ENCODE peak calls at places on chromosomes 4 and X, in nine cellular contexts. One of them, this sample, is unnamed.

GRCh38 chrX:138034136-138034535 is 468.2 kb downstream of the ZIC3 start:
- DNase-seq in stimulated activated CD4-positive, alpha-beta T cell treated with anti-CD3 and anti-CD28 coated beads, Interleukin-1b, Interleukin-23, amount 100 ng/mL, for 1 hour: no peak
- DNase-seq in activated naive CD8-positive, alpha-beta T cell treated with anti-CD3 and anti-CD28 coated beads for 36 hours: no peak
- DNase-seq in GM19239: no peak
- DNase-seq in NCI-H1436: no peak
- DNase-seq in fibroblast of the aortic adventitia: no peak
- DNase-seq in foreskin melanocyte: no peak
- DNase-seq in activated T-cell treated with anti-CD3 and anti-CD28 coated beads for 48 hours: no peak
- DNase-seq in dorsolateral prefrontal cortex: no peak
- DNase-seq in this sample: no peak

GRCh38 chr4:159434496-159435241 is 331.8 kb downstream of the RAPGEF2 start:
- DNase-seq in stimulated activated CD4-positive, alpha-beta T cell treated with anti-CD3 and anti-CD28 coated beads, Interleukin-1b, Interleukin-23, amount 100 ng/mL, for 1 hour: no peak
- DNase-seq in foreskin melanocyte: no peak
- DNase-seq in fibroblast of the aortic adventitia: peak; percentile 56
- DNase-seq in GM19239: no peak
- DNase-seq in dorsolateral prefrontal cortex: no peak
- DNase-seq in NCI-H1436: no peak
- DNase-seq in activated naive CD8-positive, alpha-beta T cell treated with anti-CD3 and anti-CD28 coated beads for 36 hours: no peak
- DNase-seq in activated T-cell treated with anti-CD3 and anti-CD28 coated beads for 48 hours: no peak
- DNase-seq in this sample: no peak

GRCh38 chr4:40228497-40229365 is 31.9 kb downstream of the RHOH start:
- DNase-seq in dorsolateral prefrontal cortex: no peak
- DNase-seq in activated T-cell treated with anti-CD3 and anti-CD28 coated beads for 48 hours: no peak
- DNase-seq in GM19239: no peak
- DNase-seq in NCI-H1436: no peak
- DNase-seq in stimulated activated CD4-positive, alpha-beta T cell treated with anti-CD3 and anti-CD28 coated beads, Interleukin-1b, Interleukin-23, amount 100 ng/mL, for 1 hour: no peak
- DNase-seq in activated naive CD8-positive, alpha-beta T cell treated with anti-CD3 and anti-CD28 coated beads for 36 hours: no peak
- DNase-seq in foreskin melanocyte: no peak
- DNase-seq in fibroblast of the aortic adventitia: no peak
- DNase-seq in this sample: no peak

GRCh38 chr4:176444741-176445140 is 125.0 kb downstream of the SPCS3 start:
- DNase-seq in foreskin melanocyte: no peak
- DNase-seq in activated naive CD8-positive, alpha-beta T cell treated with anti-CD3 and anti-CD28 coated beads for 36 hours: no peak
- DNase-seq in stimulated activated CD4-positive, alpha-beta T cell treated with anti-CD3 and anti-CD28 coated beads, Interleukin-1b, Interleukin-23, amount 100 ng/mL, for 1 hour: no peak
- DNase-seq in fibroblast of the aortic adventitia: peak; percentile 90
- DNase-seq in GM19239: no peak
- DNase-seq in NCI-H1436: no peak
- DNase-seq in dorsolateral prefrontal cortex: no peak
- DNase-seq in activated T-cell treated with anti-CD3 and anti-CD28 coated beads for 48 hours: no peak
- DNase-seq in this sample: no peak

GRCh38 chr4:179097741-179098140 is 1655.5 kb upstream of the AGA start:
- DNase-seq in fibroblast of the aortic adventitia: no peak
- DNase-seq in stimulated activated CD4-positive, alpha-beta T cell treated with anti-CD3 and anti-CD28 coated beads, Interleukin-1b, Interleukin-23, amount 100 ng/mL, for 1 hour: no peak
- DNase-seq in NCI-H1436: no peak
- DNase-seq in activated naive CD8-positive, alpha-beta T cell treated with anti-CD3 and anti-CD28 coated beads for 36 hours: no peak
- DNase-seq in GM19239: no peak
- DNase-seq in foreskin melanocyte: no peak
- DNase-seq in activated T-cell treated with anti-CD3 and anti-CD28 coated beads for 48 hours: no peak
- DNase-seq in dorsolateral prefrontal cortex: no peak
- DNase-seq in this sample: no peak

GRCh38 chr4:187993827-187994226 is 1.7 kb upstream of the ZFP42 start:
- DNase-seq in activated T-cell treated with anti-CD3 and anti-CD28 coated beads for 48 hours: no peak
- DNase-seq in GM19239: no peak
- DNase-seq in fibroblast of the aortic adventitia: no peak
- DNase-seq in dorsolateral prefrontal cortex: no peak
- DNase-seq in activated naive CD8-positive, alpha-beta T cell treated with anti-CD3 and anti-CD28 coated beads for 36 hours: no peak
- DNase-seq in foreskin melanocyte: no peak
- DNase-seq in NCI-H1436: no peak
- DNase-seq in stimulated activated CD4-positive, alpha-beta T cell treated with anti-CD3 and anti-CD28 coated beads, Interleukin-1b, Interleukin-23, amount 100 ng/mL, for 1 hour: no peak
- DNase-seq in this sample: no peak

GRCh38 chr4:33930497-33930896 is 2313.8 kb downstream of the ARAP2 start:
- DNase-seq in stimulated activated CD4-positive, alpha-beta T cell treated with anti-CD3 and anti-CD28 coated beads, Interleukin-1b, Interleukin-23, amount 100 ng/mL, for 1 hour: no peak
- DNase-seq in activated naive CD8-positive, alpha-beta T cell treated with anti-CD3 and anti-CD28 coated beads for 36 hours: no peak
- DNase-seq in dorsolateral prefrontal cortex: no peak
- DNase-seq in GM19239: no peak
- DNase-seq in fibroblast of the aortic adventitia: peak; percentile 38
- DNase-seq in activated T-cell treated with anti-CD3 and anti-CD28 coated beads for 48 hours: no peak
- DNase-seq in foreskin melanocyte: no peak
- DNase-seq in NCI-H1436: no peak
- DNase-seq in this sample: no peak

GRCh38 chr4:53189011-53189410 is 176.8 kb downstream of the SCFD2 start:
- DNase-seq in fibroblast of the aortic adventitia: peak; percentile 90
- DNase-seq in activated T-cell treated with anti-CD3 and anti-CD28 coated beads for 48 hours: no peak
- DNase-seq in stimulated activated CD4-positive, alpha-beta T cell treated with anti-CD3 and anti-CD28 coated beads, Interleukin-1b, Interleukin-23, amount 100 ng/mL, for 1 hour: no peak
- DNase-seq in foreskin melanocyte: peak; percentile 7
- DNase-seq in activated naive CD8-positive, alpha-beta T cell treated with anti-CD3 and anti-CD28 coated beads for 36 hours: no peak
- DNase-seq in NCI-H1436: no peak
- DNase-seq in dorsolateral prefrontal cortex: no peak
- DNase-seq in GM19239: no peak
- DNase-seq in this sample: no peak

GRCh38 chr4:188841523-188841922 is 702.3 kb downstream of the TRIML1 start:
- DNase-seq in dorsolateral prefrontal cortex: no peak
- DNase-seq in NCI-H1436: no peak
- DNase-seq in GM19239: no peak
- DNase-seq in stimulated activated CD4-positive, alpha-beta T cell treated with anti-CD3 and anti-CD28 coated beads, Interleukin-1b, Interleukin-23, amount 100 ng/mL, for 1 hour: no peak
- DNase-seq in activated naive CD8-positive, alpha-beta T cell treated with anti-CD3 and anti-CD28 coated beads for 36 hours: no peak
- DNase-seq in fibroblast of the aortic adventitia: no peak
- DNase-seq in foreskin melanocyte: no peak
- DNase-seq in activated T-cell treated with anti-CD3 and anti-CD28 coated beads for 48 hours: no peak
- DNase-seq in this sample: no peak

GRCh38 chr4:38464328-38464727 is 199.7 kb upstream of the KLF3 start:
- DNase-seq in activated T-cell treated with anti-CD3 and anti-CD28 coated beads for 48 hours: no peak
- DNase-seq in fibroblast of the aortic adventitia: no peak
- DNase-seq in dorsolateral prefrontal cortex: no peak
- DNase-seq in NCI-H1436: no peak
- DNase-seq in GM19239: no peak
- DNase-seq in stimulated activated CD4-positive, alpha-beta T cell treated with anti-CD3 and anti-CD28 coated beads, Interleukin-1b, Interleukin-23, amount 100 ng/mL, for 1 hour: no peak
- DNase-seq in activated naive CD8-positive, alpha-beta T cell treated with anti-CD3 and anti-CD28 coated beads for 36 hours: no peak
- DNase-seq in foreskin melanocyte: no peak
- DNase-seq in this sample: no peak

GRCh38 chrX:131083510-131084142 is 25.5 kb downstream of the ARHGAP36 start:
- DNase-seq in dorsolateral prefrontal cortex: no peak
- DNase-seq in GM19239: no peak
- DNase-seq in activated T-cell treated with anti-CD3 and anti-CD28 coated beads for 48 hours: no peak
- DNase-seq in fibroblast of the aortic adventitia: no peak
- DNase-seq in stimulated activated CD4-positive, alpha-beta T cell treated with anti-CD3 and anti-CD28 coated beads, Interleukin-1b, Interleukin-23, amount 100 ng/mL, for 1 hour: no peak
- DNase-seq in NCI-H1436: no peak
- DNase-seq in activated naive CD8-positive, alpha-beta T cell treated with anti-CD3 and anti-CD28 coated beads for 36 hours: no peak
- DNase-seq in foreskin melanocyte: no peak
- DNase-seq in this sample: no peak

GRCh38 chr4:117479673-117480072 is 394.3 kb upstream of the TRAM1L1 start:
- DNase-seq in dorsolateral prefrontal cortex: no peak
- DNase-seq in NCI-H1436: no peak
- DNase-seq in foreskin melanocyte: no peak
- DNase-seq in activated naive CD8-positive, alpha-beta T cell treated with anti-CD3 and anti-CD28 coated beads for 36 hours: peak; percentile 0
- DNase-seq in stimulated activated CD4-positive, alpha-beta T cell treated with anti-CD3 and anti-CD28 coated beads, Interleukin-1b, Interleukin-23, amount 100 ng/mL, for 1 hour: no peak
- DNase-seq in fibroblast of the aortic adventitia: no peak
- DNase-seq in activated T-cell treated with anti-CD3 and anti-CD28 coated beads for 48 hours: peak; percentile 12
- DNase-seq in GM19239: no peak
- DNase-seq in this sample: no peak

GRCh38 chrX:40167240-40168182 is 69.8 kb upstream of the BCOR start:
- DNase-seq in GM19239: no peak
- DNase-seq in activated naive CD8-positive, alpha-beta T cell treated with anti-CD3 and anti-CD28 coated beads for 36 hours: no peak
- DNase-seq in NCI-H1436: no peak
- DNase-seq in stimulated activated CD4-positive, alpha-beta T cell treated with anti-CD3 and anti-CD28 coated beads, Interleukin-1b, Interleukin-23, amount 100 ng/mL, for 1 hour: no peak
- DNase-seq in foreskin melanocyte: no peak
- DNase-seq in dorsolateral prefrontal cortex: no peak
- DNase-seq in activated T-cell treated with anti-CD3 and anti-CD28 coated beads for 48 hours: no peak
- DNase-seq in fibroblast of the aortic adventitia: no peak
- DNase-seq in this sample: peak; percentile 57

GRCh38 chr4:94127707-94128328 is 79.8 kb upstream of the SMARCAD1 start:
- DNase-seq in activated naive CD8-positive, alpha-beta T cell treated with anti-CD3 and anti-CD28 coated beads for 36 hours: no peak
- DNase-seq in stimulated activated CD4-positive, alpha-beta T cell treated with anti-CD3 and anti-CD28 coated beads, Interleukin-1b, Interleukin-23, amount 100 ng/mL, for 1 hour: no peak
- DNase-seq in activated T-cell treated with anti-CD3 and anti-CD28 coated beads for 48 hours: no peak
- DNase-seq in fibroblast of the aortic adventitia: peak; percentile 46
- DNase-seq in dorsolateral prefrontal cortex: no peak
- DNase-seq in foreskin melanocyte: peak; percentile 10
- DNase-seq in NCI-H1436: no peak
- DNase-seq in GM19239: no peak
- DNase-seq in this sample: no peak

GRCh38 chr4:55367084-55367722 is 21.2 kb downstream of the SRD5A3 start:
- DNase-seq in stimulated activated CD4-positive, alpha-beta T cell treated with anti-CD3 and anti-CD28 coated beads, Interleukin-1b, Interleukin-23, amount 100 ng/mL, for 1 hour: no peak
- DNase-seq in fibroblast of the aortic adventitia: no peak
- DNase-seq in NCI-H1436: no peak
- DNase-seq in GM19239: no peak
- DNase-seq in activated naive CD8-positive, alpha-beta T cell treated with anti-CD3 and anti-CD28 coated beads for 36 hours: no peak
- DNase-seq in foreskin melanocyte: no peak
- DNase-seq in dorsolateral prefrontal cortex: no peak
- DNase-seq in activated T-cell treated with anti-CD3 and anti-CD28 coated beads for 48 hours: no peak
- DNase-seq in this sample: no peak

GRCh38 chrX:1451251-1451675 is 1.4 kb downstream of the ASMTL start:
- DNase-seq in activated T-cell treated with anti-CD3 and anti-CD28 coated beads for 48 hours: no peak
- DNase-seq in stimulated activated CD4-positive, alpha-beta T cell treated with anti-CD3 and anti-CD28 coated beads, Interleukin-1b, Interleukin-23, amount 100 ng/mL, for 1 hour: no peak
- DNase-seq in fibroblast of the aortic adventitia: no peak
- DNase-seq in GM19239: no peak
- DNase-seq in NCI-H1436: no peak
- DNase-seq in dorsolateral prefrontal cortex: peak; percentile 3
- DNase-seq in foreskin melanocyte: no peak
- DNase-seq in activated naive CD8-positive, alpha-beta T cell treated with anti-CD3 and anti-CD28 coated beads for 36 hours: no peak
- DNase-seq in this sample: no peak

GRCh38 chr4:59553063-59553738 is 1646.9 kb upstream of the ADGRL3 start:
- DNase-seq in activated naive CD8-positive, alpha-beta T cell treated with anti-CD3 and anti-CD28 coated beads for 36 hours: peak; percentile 2
- DNase-seq in dorsolateral prefrontal cortex: no peak
- DNase-seq in activated T-cell treated with anti-CD3 and anti-CD28 coated beads for 48 hours: no peak
- DNase-seq in fibroblast of the aortic adventitia: no peak
- DNase-seq in NCI-H1436: no peak
- DNase-seq in stimulated activated CD4-positive, alpha-beta T cell treated with anti-CD3 and anti-CD28 coated beads, Interleukin-1b, Interleukin-23, amount 100 ng/mL, for 1 hour: no peak
- DNase-seq in GM19239: no peak
- DNase-seq in foreskin melanocyte: peak; percentile 8
- DNase-seq in this sample: no peak

GRCh38 chr4:107736924-107737448 is 17.0 kb upstream of the PAPSS1 start:
- DNase-seq in activated T-cell treated with anti-CD3 and anti-CD28 coated beads for 48 hours: no peak
- DNase-seq in activated naive CD8-positive, alpha-beta T cell treated with anti-CD3 and anti-CD28 coated beads for 36 hours: peak; percentile 19
- DNase-seq in foreskin melanocyte: no peak
- DNase-seq in stimulated activated CD4-positive, alpha-beta T cell treated with anti-CD3 and anti-CD28 coated beads, Interleukin-1b, Interleukin-23, amount 100 ng/mL, for 1 hour: no peak
- DNase-seq in fibroblast of the aortic adventitia: peak; percentile 76
- DNase-seq in NCI-H1436: no peak
- DNase-seq in GM19239: peak; percentile 28
- DNase-seq in dorsolateral prefrontal cortex: no peak
- DNase-seq in this sample: peak; percentile 39

GRCh38 chr4:83109480-83110221 is 4.9 kb downstream of the PLAC8 start:
- DNase-seq in NCI-H1436: peak; percentile 72
- DNase-seq in activated T-cell treated with anti-CD3 and anti-CD28 coated beads for 48 hours: peak; percentile 46
- DNase-seq in foreskin melanocyte: peak; percentile 4
- DNase-seq in dorsolateral prefrontal cortex: peak; percentile 42
- DNase-seq in activated naive CD8-positive, alpha-beta T cell treated with anti-CD3 and anti-CD28 coated beads for 36 hours: peak; percentile 67
- DNase-seq in stimulated activated CD4-positive, alpha-beta T cell treated with anti-CD3 and anti-CD28 coated beads, Interleukin-1b, Interleukin-23, amount 100 ng/mL, for 1 hour: no peak
- DNase-seq in fibroblast of the aortic adventitia: no peak
- DNase-seq in GM19239: no peak
- DNase-seq in this sample: peak; percentile 30

GRCh38 chrX:129769467-129770154 is 10.1 kb upstream of the SASH3 start:
- DNase-seq in stimulated activated CD4-positive, alpha-beta T cell treated with anti-CD3 and anti-CD28 coated beads, Interleukin-1b, Interleukin-23, amount 100 ng/mL, for 1 hour: no peak
- DNase-seq in activated T-cell treated with anti-CD3 and anti-CD28 coated beads for 48 hours: peak; percentile 52
- DNase-seq in GM19239: no peak
- DNase-seq in NCI-H1436: no peak
- DNase-seq in foreskin melanocyte: no peak
- DNase-seq in activated naive CD8-positive, alpha-beta T cell treated with anti-CD3 and anti-CD28 coated beads for 36 hours: peak; percentile 61
- DNase-seq in fibroblast of the aortic adventitia: no peak
- DNase-seq in dorsolateral prefrontal cortex: no peak
- DNase-seq in this sample: no peak

GRCh38 chr4:116397714-116398113 is 687.7 kb downstream of the TRAM1L1 start:
- DNase-seq in stimulated activated CD4-positive, alpha-beta T cell treated with anti-CD3 and anti-CD28 coated beads, Interleukin-1b, Interleukin-23, amount 100 ng/mL, for 1 hour: no peak
- DNase-seq in foreskin melanocyte: no peak
- DNase-seq in activated naive CD8-positive, alpha-beta T cell treated with anti-CD3 and anti-CD28 coated beads for 36 hours: no peak
- DNase-seq in GM19239: no peak
- DNase-seq in NCI-H1436: no peak
- DNase-seq in dorsolateral prefrontal cortex: no peak
- DNase-seq in activated T-cell treated with anti-CD3 and anti-CD28 coated beads for 48 hours: no peak
- DNase-seq in fibroblast of the aortic adventitia: no peak
- DNase-seq in this sample: no peak

GRCh38 chrX:132023896-132024386 is 839 bp downstream of the STK26 start:
- DNase-seq in NCI-H1436: no peak
- DNase-seq in dorsolateral prefrontal cortex: no peak
- DNase-seq in foreskin melanocyte: no peak
- DNase-seq in GM19239: no peak
- DNase-seq in activated naive CD8-positive, alpha-beta T cell treated with anti-CD3 and anti-CD28 coated beads for 36 hours: peak; percentile 68
- DNase-seq in activated T-cell treated with anti-CD3 and anti-CD28 coated beads for 48 hours: peak; percentile 49
- DNase-seq in stimulated activated CD4-positive, alpha-beta T cell treated with anti-CD3 and anti-CD28 coated beads, Interleukin-1b, Interleukin-23, amount 100 ng/mL, for 1 hour: no peak
- DNase-seq in fibroblast of the aortic adventitia: no peak
- DNase-seq in this sample: no peak

GRCh38 chr4:2280531-2281300 is 18.8 kb upstream of the MXD4 start:
- DNase-seq in activated T-cell treated with anti-CD3 and anti-CD28 coated beads for 48 hours: no peak
- DNase-seq in activated naive CD8-positive, alpha-beta T cell treated with anti-CD3 and anti-CD28 coated beads for 36 hours: no peak
- DNase-seq in NCI-H1436: no peak
- DNase-seq in fibroblast of the aortic adventitia: no peak
- DNase-seq in dorsolateral prefrontal cortex: no peak
- DNase-seq in GM19239: no peak
- DNase-seq in stimulated activated CD4-positive, alpha-beta T cell treated with anti-CD3 and anti-CD28 coated beads, Interleukin-1b, Interleukin-23, amount 100 ng/mL, for 1 hour: no peak
- DNase-seq in foreskin melanocyte: no peak
- DNase-seq in this sample: no peak

GRCh38 chr4:7160439-7160838 is 31.9 kb upstream of the SORCS2 start:
- DNase-seq in foreskin melanocyte: no peak
- DNase-seq in fibroblast of the aortic adventitia: no peak
- DNase-seq in activated T-cell treated with anti-CD3 and anti-CD28 coated beads for 48 hours: no peak
- DNase-seq in dorsolateral prefrontal cortex: peak; percentile 62
- DNase-seq in activated naive CD8-positive, alpha-beta T cell treated with anti-CD3 and anti-CD28 coated beads for 36 hours: no peak
- DNase-seq in NCI-H1436: no peak
- DNase-seq in stimulated activated CD4-positive, alpha-beta T cell treated with anti-CD3 and anti-CD28 coated beads, Interleukin-1b, Interleukin-23, amount 100 ng/mL, for 1 hour: no peak
- DNase-seq in GM19239: no peak
- DNase-seq in this sample: peak; percentile 55

GRCh38 chr4:121256346-121256745 is 92.2 kb upstream of the TNIP3 start:
- DNase-seq in activated naive CD8-positive, alpha-beta T cell treated with anti-CD3 and anti-CD28 coated beads for 36 hours: peak; percentile 61
- DNase-seq in dorsolateral prefrontal cortex: no peak
- DNase-seq in activated T-cell treated with anti-CD3 and anti-CD28 coated beads for 48 hours: peak; percentile 35
- DNase-seq in fibroblast of the aortic adventitia: peak; percentile 93
- DNase-seq in foreskin melanocyte: peak; percentile 32
- DNase-seq in GM19239: peak; percentile 27
- DNase-seq in NCI-H1436: no peak
- DNase-seq in stimulated activated CD4-positive, alpha-beta T cell treated with anti-CD3 and anti-CD28 coated beads, Interleukin-1b, Interleukin-23, amount 100 ng/mL, for 1 hour: no peak
- DNase-seq in this sample: no peak

GRCh38 chr4:8694651-8695151 is 102.1 kb downstream of the CPZ start:
- DNase-seq in GM19239: no peak
- DNase-seq in stimulated activated CD4-positive, alpha-beta T cell treated with anti-CD3 and anti-CD28 coated beads, Interleukin-1b, Interleukin-23, amount 100 ng/mL, for 1 hour: no peak
- DNase-seq in fibroblast of the aortic adventitia: no peak
- DNase-seq in NCI-H1436: no peak
- DNase-seq in foreskin melanocyte: no peak
- DNase-seq in activated naive CD8-positive, alpha-beta T cell treated with anti-CD3 and anti-CD28 coated beads for 36 hours: no peak
- DNase-seq in activated T-cell treated with anti-CD3 and anti-CD28 coated beads for 48 hours: no peak
- DNase-seq in dorsolateral prefrontal cortex: peak; percentile 12
- DNase-seq in this sample: peak; percentile 2

This sample was measured in body of pancreas.